ENCODE peak calls at places on chromosomes 3 and 15, in ten cellular contexts. V, X, K, H, G, C, W, S, T and E are unnamed samples.

GRCh38 chr3:124202754-124203153 is 210.8 kb upstream of the ROPN1 start:
- DNase-seq in V (no peak), X (no peak), K (no peak), H (no peak), G (no peak), C (no peak), W (no peak), S (peak), T (no peak), E (peak)

GRCh38 chr3:69248394-69248793 is 126.0 kb upstream of the LMOD3 start:
- DNase-seq in V (no peak), X (no peak), K (no peak), H (no peak), G (no peak), C (no peak), W (no peak), S (no peak), T (no peak), E (no peak)

GRCh38 chr3:132655471-132655870 is 4.1 kb downstream of the ACAD11 start:
- DNase-seq in V (no peak), X (no peak), K (no peak), H (no peak), G (no peak), C (no peak), W (no peak), S (no peak), T (no peak), E (no peak)

GRCh38 chr15:75928680-75929608 is 25.3 kb downstream of the FBXO22 start:
- DNase-seq in V (peak), X (peak), K (no peak), H (no peak), G (no peak), C (peak), W (no peak), S (peak), T (no peak), E (no peak)

GRCh38 chr3:73546961-73547360 is 77.8 kb downstream of the PDZRN3 start:
- DNase-seq in V (no peak), X (no peak), K (no peak), H (no peak), G (no peak), C (no peak), W (peak), S (peak), T (peak), E (no peak)

GRCh38 chr3:177596822-177597271 is 399.6 kb upstream of the TBL1XR1 start:
- DNase-seq in V (no peak), X (peak), K (no peak), H (no peak), G (no peak), C (no peak), W (no peak), S (peak), T (no peak), E (no peak)

GRCh38 chr3:194928183-194928736 is 242.6 kb downstream of the FAM43A start:
- DNase-seq in V (no peak), X (peak), K (no peak), H (no peak), G (no peak), C (no peak), W (peak), S (peak), T (peak), E (no peak)

GRCh38 chr15:31397851-31398661 is 71.4 kb downstream of the KLF13 start:
- DNase-seq in V (no peak), X (no peak), K (peak), H (no peak), G (no peak), C (no peak), W (no peak), S (no peak), T (no peak), E (no peak)

GRCh38 chr3:196064006-196064405 is 17.9 kb downstream of the TFRC start:
- DNase-seq in V (no peak), X (no peak), K (no peak), H (no peak), G (no peak), C (no peak), W (no peak), S (no peak), T (no peak), E (no peak)

GRCh38 chr3:18302517-18302916 is 122.6 kb downstream of the SATB1 start:
- DNase-seq in V (no peak), X (peak), K (no peak), H (no peak), G (no peak), C (no peak), W (peak), S (peak), T (no peak), E (no peak)